ENCODE peak calls at places on chromosomes 12 and 14, in nine cellular contexts. E, K, H, N, R, W, C, Q and X are unnamed samples.

GRCh38 chr12:98352218-98352811 is 163.1 kb upstream of the TMPO start:
- DNase-seq in E (no peak), K (no peak), H (peak), N (no peak), R (peak), W (no peak), C (peak), Q (peak), X (no peak)

GRCh38 chr14:33957993-33958392 is 7.1 kb upstream of the EGLN3 start:
- DNase-seq in E (no peak), K (no peak), H (no peak), N (no peak), R (no peak), W (no peak), C (no peak), Q (no peak), X (no peak)

GRCh38 chr14:36988989-36989388 is 183.4 kb downstream of the SLC25A21 start:
- DNase-seq in E (no peak), K (no peak), H (no peak), N (no peak), R (no peak), W (no peak), C (no peak), Q (no peak), X (no peak)

GRCh38 chr12:123854918-123855317 is 92.8 kb downstream of the DNAH10 start:
- DNase-seq in E (no peak), K (no peak), H (no peak), N (no peak), R (no peak), W (no peak), C (no peak), Q (no peak), X (no peak)

GRCh38 chr12:46259071-46259470 is 9.8 kb downstream of the SLC38A1 start:
- DNase-seq in E (no peak), K (no peak), H (no peak), N (no peak), R (no peak), W (no peak), C (no peak), Q (no peak), X (no peak)

GRCh38 chr12:28114488-28114887 is 75.8 kb upstream of the CCDC91 start:
- DNase-seq in E (no peak), K (no peak), H (no peak), N (no peak), R (no peak), W (no peak), C (no peak), Q (peak), X (no peak)

GRCh38 chr14:23013056-23014054 is 3.4 kb upstream of the C14orf93 start:
- DNase-seq in E (no peak), K (no peak), H (no peak), N (no peak), R (no peak), W (no peak), C (no peak), Q (no peak), X (no peak)

GRCh38 chr12:123267991-123268843 is 3.4 kb downstream of the CDK2AP1 start:
- DNase-seq in E (peak), K (no peak), H (no peak), N (no peak), R (no peak), W (peak), C (no peak), Q (peak), X (peak)

GRCh38 chr12:71967176-71967575 is 28.5 kb downstream of the TPH2 start:
- DNase-seq in E (no peak), K (no peak), H (no peak), N (no peak), R (no peak), W (no peak), C (no peak), Q (peak), X (no peak)

GRCh38 chr12:72511906-72512305 is 239.7 kb downstream of the TRHDE start:
- DNase-seq in E (no peak), K (no peak), H (peak), N (no peak), R (peak), W (no peak), C (no peak), Q (peak), X (no peak)

GRCh38 chr14:100124551-100125088 is 34.8 kb downstream of the DEGS2 start:
- DNase-seq in E (no peak), K (no peak), H (no peak), N (peak), R (no peak), W (no peak), C (no peak), Q (no peak), X (no peak)

GRCh38 chr14:89773151-89773550 is 181.4 kb downstream of the EFCAB11 start:
- DNase-seq in E (no peak), K (no peak), H (no peak), N (no peak), R (no peak), W (no peak), C (no peak), Q (no peak), X (no peak)

GRCh38 chr12:94263011-94263786 is 114.8 kb downstream of the PLXNC1 start:
- DNase-seq in E (no peak), K (peak), H (no peak), N (no peak), R (no peak), W (peak), C (no peak), Q (no peak), X (no peak)

GRCh38 chr14:75559451-75560187 is 18.8 kb upstream of the FLVCR2 start:
- DNase-seq in E (peak), K (peak), H (no peak), N (no peak), R (peak), W (no peak), C (no peak), Q (peak), X (no peak)

GRCh38 chr12:7716391-7716790 is 5.2 kb downstream of the DPPA3 start:
- DNase-seq in E (no peak), K (no peak), H (no peak), N (no peak), R (no peak), W (no peak), C (no peak), Q (no peak), X (no peak)

GRCh38 chr12:95417372-95417771 is 56.6 kb upstream of the METAP2 start:
- DNase-seq in E (no peak), K (no peak), H (no peak), N (no peak), R (no peak), W (no peak), C (no peak), Q (no peak), X (no peak)

GRCh38 chr14:105499256-105500035 is 8.4 kb downstream of the TEDC1 start:
- DNase-seq in E (no peak), K (no peak), H (no peak), N (no peak), R (no peak), W (no peak), C (no peak), Q (no peak), X (peak)

GRCh38 chr12:51536159-51536558 is 54.9 kb upstream of the SCN8A start:
- DNase-seq in E (no peak), K (no peak), H (no peak), N (peak), R (peak), W (no peak), C (no peak), Q (peak), X (no peak)

GRCh38 chr14:90496379-90496778 is 99.5 kb downstream of the CALM1 start:
- DNase-seq in E (no peak), K (no peak), H (no peak), N (no peak), R (no peak), W (no peak), C (no peak), Q (no peak), X (peak)

GRCh38 chr12:70576341-70577282 is 60.6 kb downstream of the PTPRB start:
- DNase-seq in E (no peak), K (no peak), H (peak), N (peak), R (peak), W (no peak), C (peak), Q (peak), X (no peak)

GRCh38 chr14:42299692-42300091 is 693.0 kb downstream of the LRFN5 start:
- DNase-seq in E (no peak), K (no peak), H (no peak), N (no peak), R (peak), W (no peak), C (no peak), Q (no peak), X (no peak)

GRCh38 chr12:122965356-122965755 is 907 bp downstream of the ABCB9 start:
- DNase-seq in E (no peak), K (no peak), H (no peak), N (no peak), R (no peak), W (no peak), C (no peak), Q (no peak), X (no peak)

GRCh38 chr14:62162998-62163589 is 400.9 kb downstream of the SNAPC1 start:
- DNase-seq in E (no peak), K (no peak), H (no peak), N (no peak), R (peak), W (no peak), C (no peak), Q (peak), X (no peak)